ENCODE peak calls at places on chromosomes 6 and 20, in eight cellular contexts. One of them, this sample, is unnamed.

GRCh38 chr6:87059943-87060342 is 35.0 kb downstream of the CGA start:
- DNase-seq in T-helper 1 cell: no peak
- DNase-seq in ovary: no peak
- DNase-seq in H4: no peak
- DNase-seq in NAMALWA: no peak
- DNase-seq in stimulated activated naive CD8-positive, alpha-beta T cell treated with anti-CD3 and anti-CD28 coated beads, Interleukin-15, amount 100 ng/mL, for 72 hours: no peak
- DNase-seq in fibroblast of lung: no peak
- DNase-seq in cerebellum: no peak
- DNase-seq in this sample: no peak

GRCh38 chr20:33663161-33664084 is 1.3 kb downstream of the C20orf144 start:
- DNase-seq in T-helper 1 cell: peak
- DNase-seq in ovary: peak
- DNase-seq in H4: peak
- DNase-seq in NAMALWA: peak
- DNase-seq in stimulated activated naive CD8-positive, alpha-beta T cell treated with anti-CD3 and anti-CD28 coated beads, Interleukin-15, amount 100 ng/mL, for 72 hours: peak
- DNase-seq in fibroblast of lung: peak
- DNase-seq in cerebellum: peak
- DNase-seq in this sample: peak

GRCh38 chr6:141878686-141879085 is 254.0 kb upstream of the GJE1 start:
- DNase-seq in T-helper 1 cell: no peak
- DNase-seq in ovary: no peak
- DNase-seq in H4: no peak
- DNase-seq in NAMALWA: no peak
- DNase-seq in stimulated activated naive CD8-positive, alpha-beta T cell treated with anti-CD3 and anti-CD28 coated beads, Interleukin-15, amount 100 ng/mL, for 72 hours: no peak
- DNase-seq in fibroblast of lung: no peak
- DNase-seq in cerebellum: no peak
- DNase-seq in this sample: no peak

GRCh38 chr6:170450946-170451761 is 102.0 kb downstream of the PSMB1 start:
- DNase-seq in T-helper 1 cell: no peak
- DNase-seq in ovary: no peak
- DNase-seq in H4: no peak
- DNase-seq in NAMALWA: no peak
- DNase-seq in stimulated activated naive CD8-positive, alpha-beta T cell treated with anti-CD3 and anti-CD28 coated beads, Interleukin-15, amount 100 ng/mL, for 72 hours: no peak
- DNase-seq in fibroblast of lung: no peak
- DNase-seq in cerebellum: no peak
- DNase-seq in this sample: no peak

GRCh38 chr6:14776307-14776706 is 469.6 kb upstream of the JARID2 start:
- DNase-seq in T-helper 1 cell: no peak
- DNase-seq in ovary: no peak
- DNase-seq in H4: no peak
- DNase-seq in NAMALWA: no peak
- DNase-seq in stimulated activated naive CD8-positive, alpha-beta T cell treated with anti-CD3 and anti-CD28 coated beads, Interleukin-15, amount 100 ng/mL, for 72 hours: no peak
- DNase-seq in fibroblast of lung: no peak
- DNase-seq in cerebellum: no peak
- DNase-seq in this sample: no peak

GRCh38 chr20:13302647-13303425 is 81.8 kb downstream of the ISM1 start:
- DNase-seq in T-helper 1 cell: peak
- DNase-seq in ovary: no peak
- DNase-seq in H4: peak
- DNase-seq in NAMALWA: peak
- DNase-seq in stimulated activated naive CD8-positive, alpha-beta T cell treated with anti-CD3 and anti-CD28 coated beads, Interleukin-15, amount 100 ng/mL, for 72 hours: peak
- DNase-seq in fibroblast of lung: no peak
- DNase-seq in cerebellum: peak
- DNase-seq in this sample: peak

GRCh38 chr6:24864345-24864744 is 65.6 kb upstream of the ARMH2 start:
- DNase-seq in T-helper 1 cell: no peak
- DNase-seq in ovary: no peak
- DNase-seq in H4: no peak
- DNase-seq in NAMALWA: no peak
- DNase-seq in stimulated activated naive CD8-positive, alpha-beta T cell treated with anti-CD3 and anti-CD28 coated beads, Interleukin-15, amount 100 ng/mL, for 72 hours: no peak
- DNase-seq in fibroblast of lung: peak
- DNase-seq in cerebellum: no peak
- DNase-seq in this sample: no peak

GRCh38 chr20:35503841-35504460 is 25.5 kb downstream of the C20orf173 start:
- DNase-seq in T-helper 1 cell: no peak
- DNase-seq in ovary: peak
- DNase-seq in H4: no peak
- DNase-seq in NAMALWA: no peak
- DNase-seq in stimulated activated naive CD8-positive, alpha-beta T cell treated with anti-CD3 and anti-CD28 coated beads, Interleukin-15, amount 100 ng/mL, for 72 hours: no peak
- DNase-seq in fibroblast of lung: no peak
- DNase-seq in cerebellum: peak
- DNase-seq in this sample: no peak

GRCh38 chr20:53077373-53078205 is 105.4 kb downstream of the TSHZ2 start:
- DNase-seq in T-helper 1 cell: peak
- DNase-seq in ovary: no peak
- DNase-seq in H4: no peak
- DNase-seq in NAMALWA: no peak
- DNase-seq in stimulated activated naive CD8-positive, alpha-beta T cell treated with anti-CD3 and anti-CD28 coated beads, Interleukin-15, amount 100 ng/mL, for 72 hours: no peak
- DNase-seq in fibroblast of lung: peak
- DNase-seq in cerebellum: no peak
- DNase-seq in this sample: no peak

GRCh38 chr6:3929281-3929798 is 80.2 kb downstream of the FAM50B start:
- DNase-seq in T-helper 1 cell: no peak
- DNase-seq in ovary: no peak
- DNase-seq in H4: no peak
- DNase-seq in NAMALWA: no peak
- DNase-seq in stimulated activated naive CD8-positive, alpha-beta T cell treated with anti-CD3 and anti-CD28 coated beads, Interleukin-15, amount 100 ng/mL, for 72 hours: no peak
- DNase-seq in fibroblast of lung: peak
- DNase-seq in cerebellum: no peak
- DNase-seq in this sample: no peak

GRCh38 chr20:23524146-23524545 is 33.2 kb downstream of the CST8 start:
- DNase-seq in T-helper 1 cell: no peak
- DNase-seq in ovary: no peak
- DNase-seq in H4: no peak
- DNase-seq in NAMALWA: no peak
- DNase-seq in stimulated activated naive CD8-positive, alpha-beta T cell treated with anti-CD3 and anti-CD28 coated beads, Interleukin-15, amount 100 ng/mL, for 72 hours: no peak
- DNase-seq in fibroblast of lung: no peak
- DNase-seq in cerebellum: no peak
- DNase-seq in this sample: no peak

GRCh38 chr6:170075659-170076223 is 215.1 kb downstream of the DLL1 start:
- DNase-seq in T-helper 1 cell: no peak
- DNase-seq in ovary: peak
- DNase-seq in H4: no peak
- DNase-seq in NAMALWA: no peak
- DNase-seq in stimulated activated naive CD8-positive, alpha-beta T cell treated with anti-CD3 and anti-CD28 coated beads, Interleukin-15, amount 100 ng/mL, for 72 hours: no peak
- DNase-seq in fibroblast of lung: no peak
- DNase-seq in cerebellum: no peak
- DNase-seq in this sample: no peak

GRCh38 chr6:123022980-123023379 is 26.9 kb downstream of the CLVS2 start:
- DNase-seq in T-helper 1 cell: no peak
- DNase-seq in ovary: no peak
- DNase-seq in H4: no peak
- DNase-seq in NAMALWA: peak
- DNase-seq in stimulated activated naive CD8-positive, alpha-beta T cell treated with anti-CD3 and anti-CD28 coated beads, Interleukin-15, amount 100 ng/mL, for 72 hours: no peak
- DNase-seq in fibroblast of lung: no peak
- DNase-seq in cerebellum: no peak
- DNase-seq in this sample: no peak

GRCh38 chr6:111777357-111777756 is 95.9 kb downstream of the FYN start:
- DNase-seq in T-helper 1 cell: no peak
- DNase-seq in ovary: no peak
- DNase-seq in H4: no peak
- DNase-seq in NAMALWA: no peak
- DNase-seq in stimulated activated naive CD8-positive, alpha-beta T cell treated with anti-CD3 and anti-CD28 coated beads, Interleukin-15, amount 100 ng/mL, for 72 hours: no peak
- DNase-seq in fibroblast of lung: no peak
- DNase-seq in cerebellum: no peak
- DNase-seq in this sample: no peak

GRCh38 chr6:11096109-11096508 is 2.5 kb downstream of the SMIM13 start:
- DNase-seq in T-helper 1 cell: peak
- DNase-seq in ovary: no peak
- DNase-seq in H4: peak
- DNase-seq in NAMALWA: peak
- DNase-seq in stimulated activated naive CD8-positive, alpha-beta T cell treated with anti-CD3 and anti-CD28 coated beads, Interleukin-15, amount 100 ng/mL, for 72 hours: no peak
- DNase-seq in fibroblast of lung: peak
- DNase-seq in cerebellum: peak
- DNase-seq in this sample: no peak

GRCh38 chr6:3789896-3790558 is 38.5 kb upstream of the PXDC1 start:
- DNase-seq in T-helper 1 cell: no peak
- DNase-seq in ovary: no peak
- DNase-seq in H4: no peak
- DNase-seq in NAMALWA: no peak
- DNase-seq in stimulated activated naive CD8-positive, alpha-beta T cell treated with anti-CD3 and anti-CD28 coated beads, Interleukin-15, amount 100 ng/mL, for 72 hours: no peak
- DNase-seq in fibroblast of lung: no peak
- DNase-seq in cerebellum: no peak
- DNase-seq in this sample: no peak

GRCh38 chr6:166956444-166957086 is at the start of gene RNASET2:
- DNase-seq in T-helper 1 cell: peak
- DNase-seq in ovary: peak
- DNase-seq in H4: peak
- DNase-seq in NAMALWA: peak
- DNase-seq in stimulated activated naive CD8-positive, alpha-beta T cell treated with anti-CD3 and anti-CD28 coated beads, Interleukin-15, amount 100 ng/mL, for 72 hours: peak
- DNase-seq in fibroblast of lung: peak
- DNase-seq in cerebellum: peak
- DNase-seq in this sample: peak

GRCh38 chr6:10414766-10415592 is at the start of gene TFAP2A:
- DNase-seq in T-helper 1 cell: no peak
- DNase-seq in ovary: no peak
- DNase-seq in H4: peak
- DNase-seq in NAMALWA: no peak
- DNase-seq in stimulated activated naive CD8-positive, alpha-beta T cell treated with anti-CD3 and anti-CD28 coated beads, Interleukin-15, amount 100 ng/mL, for 72 hours: no peak
- DNase-seq in fibroblast of lung: peak
- DNase-seq in cerebellum: no peak
- DNase-seq in this sample: no peak

GRCh38 chr6:135227758-135228157 is 46.6 kb downstream of the MYB start:
- DNase-seq in T-helper 1 cell: no peak
- DNase-seq in ovary: no peak
- DNase-seq in H4: no peak
- DNase-seq in NAMALWA: no peak
- DNase-seq in stimulated activated naive CD8-positive, alpha-beta T cell treated with anti-CD3 and anti-CD28 coated beads, Interleukin-15, amount 100 ng/mL, for 72 hours: no peak
- DNase-seq in fibroblast of lung: no peak
- DNase-seq in cerebellum: no peak
- DNase-seq in this sample: no peak

GRCh38 chr6:17472653-17473183 is 79.3 kb downstream of the CAP2 start:
- DNase-seq in T-helper 1 cell: no peak
- DNase-seq in ovary: no peak
- DNase-seq in H4: no peak
- DNase-seq in NAMALWA: no peak
- DNase-seq in stimulated activated naive CD8-positive, alpha-beta T cell treated with anti-CD3 and anti-CD28 coated beads, Interleukin-15, amount 100 ng/mL, for 72 hours: no peak
- DNase-seq in fibroblast of lung: peak
- DNase-seq in cerebellum: no peak
- DNase-seq in this sample: no peak

GRCh38 chr20:24462461-24463010 is 6.9 kb upstream of the SYNDIG1 start:
- DNase-seq in T-helper 1 cell: no peak
- DNase-seq in ovary: no peak
- DNase-seq in H4: no peak
- DNase-seq in NAMALWA: no peak
- DNase-seq in stimulated activated naive CD8-positive, alpha-beta T cell treated with anti-CD3 and anti-CD28 coated beads, Interleukin-15, amount 100 ng/mL, for 72 hours: no peak
- DNase-seq in fibroblast of lung: no peak
- DNase-seq in cerebellum: no peak
- DNase-seq in this sample: no peak

GRCh38 chr20:32114305-32114960 is 4.9 kb downstream of the TM9SF4 start:
- DNase-seq in T-helper 1 cell: no peak
- DNase-seq in ovary: no peak
- DNase-seq in H4: no peak
- DNase-seq in NAMALWA: no peak
- DNase-seq in stimulated activated naive CD8-positive, alpha-beta T cell treated with anti-CD3 and anti-CD28 coated beads, Interleukin-15, amount 100 ng/mL, for 72 hours: no peak
- DNase-seq in fibroblast of lung: peak
- DNase-seq in cerebellum: no peak
- DNase-seq in this sample: no peak

GRCh38 chr6:76677017-76677416 is 604.6 kb upstream of the IMPG1 start:
- DNase-seq in T-helper 1 cell: no peak
- DNase-seq in ovary: no peak
- DNase-seq in H4: no peak
- DNase-seq in NAMALWA: no peak
- DNase-seq in stimulated activated naive CD8-positive, alpha-beta T cell treated with anti-CD3 and anti-CD28 coated beads, Interleukin-15, amount 100 ng/mL, for 72 hours: no peak
- DNase-seq in fibroblast of lung: no peak
- DNase-seq in cerebellum: no peak
- DNase-seq in this sample: no peak

GRCh38 chr6:116313377-116313776 is 33.6 kb upstream of the TSPYL1 start:
- DNase-seq in T-helper 1 cell: no peak
- DNase-seq in ovary: no peak
- DNase-seq in H4: no peak
- DNase-seq in NAMALWA: no peak
- DNase-seq in stimulated activated naive CD8-positive, alpha-beta T cell treated with anti-CD3 and anti-CD28 coated beads, Interleukin-15, amount 100 ng/mL, for 72 hours: no peak
- DNase-seq in fibroblast of lung: peak
- DNase-seq in cerebellum: no peak
- DNase-seq in this sample: no peak

GRCh38 chr6:10400330-10400729 is 14.5 kb downstream of the TFAP2A start:
- DNase-seq in T-helper 1 cell: no peak
- DNase-seq in ovary: no peak
- DNase-seq in H4: no peak
- DNase-seq in NAMALWA: no peak
- DNase-seq in stimulated activated naive CD8-positive, alpha-beta T cell treated with anti-CD3 and anti-CD28 coated beads, Interleukin-15, amount 100 ng/mL, for 72 hours: no peak
- DNase-seq in fibroblast of lung: no peak
- DNase-seq in cerebellum: no peak
- DNase-seq in this sample: no peak

GRCh38 chr6:167567142-167568033 is 242.5 kb downstream of the TTLL2 start:
- DNase-seq in T-helper 1 cell: no peak
- DNase-seq in ovary: no peak
- DNase-seq in H4: peak
- DNase-seq in NAMALWA: no peak
- DNase-seq in stimulated activated naive CD8-positive, alpha-beta T cell treated with anti-CD3 and anti-CD28 coated beads, Interleukin-15, amount 100 ng/mL, for 72 hours: no peak
- DNase-seq in fibroblast of lung: no peak
- DNase-seq in cerebellum: no peak
- DNase-seq in this sample: no peak

GRCh38 chr6:16737926-16738325 is 23.3 kb downstream of the ATXN1 start:
- DNase-seq in T-helper 1 cell: no peak
- DNase-seq in ovary: no peak
- DNase-seq in H4: no peak
- DNase-seq in NAMALWA: no peak
- DNase-seq in stimulated activated naive CD8-positive, alpha-beta T cell treated with anti-CD3 and anti-CD28 coated beads, Interleukin-15, amount 100 ng/mL, for 72 hours: no peak
- DNase-seq in fibroblast of lung: peak
- DNase-seq in cerebellum: no peak
- DNase-seq in this sample: no peak

GRCh38 chr20:37349517-37350491 is 3.9 kb downstream of the SRC start:
- DNase-seq in T-helper 1 cell: no peak
- DNase-seq in ovary: no peak
- DNase-seq in H4: no peak
- DNase-seq in NAMALWA: no peak
- DNase-seq in stimulated activated naive CD8-positive, alpha-beta T cell treated with anti-CD3 and anti-CD28 coated beads, Interleukin-15, amount 100 ng/mL, for 72 hours: no peak
- DNase-seq in fibroblast of lung: peak
- DNase-seq in cerebellum: no peak
- DNase-seq in this sample: no peak

GRCh38 chr6:168719901-168720300 is 278.9 kb downstream of the SMOC2 start:
- DNase-seq in T-helper 1 cell: no peak
- DNase-seq in ovary: no peak
- DNase-seq in H4: no peak
- DNase-seq in NAMALWA: no peak
- DNase-seq in stimulated activated naive CD8-positive, alpha-beta T cell treated with anti-CD3 and anti-CD28 coated beads, Interleukin-15, amount 100 ng/mL, for 72 hours: no peak
- DNase-seq in fibroblast of lung: no peak
- DNase-seq in cerebellum: no peak
- DNase-seq in this sample: no peak

GRCh38 chr20:48298851-48299484 is 513.7 kb upstream of the SULF2 start:
- DNase-seq in T-helper 1 cell: no peak
- DNase-seq in ovary: no peak
- DNase-seq in H4: peak
- DNase-seq in NAMALWA: no peak
- DNase-seq in stimulated activated naive CD8-positive, alpha-beta T cell treated with anti-CD3 and anti-CD28 coated beads, Interleukin-15, amount 100 ng/mL, for 72 hours: no peak
- DNase-seq in fibroblast of lung: peak
- DNase-seq in cerebellum: no peak
- DNase-seq in this sample: no peak